ENCODE peak calls at places on chromosomes 7 and 10, in four cellular contexts. V is bronchial epithelial cell, O is MCF 10A, S is uterus. A is an unnamed sample.

GRCh38 chr10:118672766-118673715 is 77.6 kb upstream of the PRLHR start:
- DNase-seq in V (no peak), O (no peak), S (no peak), A (no peak)

GRCh38 chr7:70405241-70405640 is 726.7 kb upstream of the GALNT17 start:
- DNase-seq in V (peak; percentile 2), O (no peak), S (no peak), A (no peak)

GRCh38 chr7:51263631-51264484 is 52.8 kb downstream of the COBL start:
- DNase-seq in V (peak; percentile 58), O (no peak), S (no peak), A (no peak)

GRCh38 chr7:95545007-95545615 is 51.2 kb downstream of the PDK4 start:
- DNase-seq in V (peak; percentile 73), O (peak; percentile 77), S (peak; percentile 46), A (no peak)

GRCh38 chr7:159144756-159145543 is at the start of gene VIPR2:
- DNase-seq in V (no peak), O (no peak), S (peak; percentile 49), A (no peak)

GRCh38 chr10:124174071-124174566 is 80.7 kb upstream of the CHST15 start:
- DNase-seq in V (no peak), O (no peak), S (no peak), A (no peak)

GRCh38 chr7:71507665-71508064 is 375.7 kb downstream of the GALNT17 start:
- DNase-seq in V (no peak), O (no peak), S (no peak), A (no peak)

GRCh38 chr10:34713875-34714274 is 101.2 kb downstream of the PARD3 start:
- DNase-seq in V (peak; percentile 74), O (no peak), S (no peak), A (no peak)

GRCh38 chr7:6433814-6434630 is 13.7 kb downstream of the DAGLB start:
- DNase-seq in V (no peak), O (no peak), S (no peak), A (no peak)

GRCh38 chr7:54932818-54933543 is 85.8 kb upstream of the EGFR start:
- DNase-seq in V (peak; percentile 53), O (peak; percentile 20), S (peak; percentile 61), A (peak; percentile 82)

GRCh38 chr10:69636626-69637550 is 6.8 kb downstream of the FAM241B start:
- DNase-seq in V (peak; percentile 24), O (peak; percentile 39), S (no peak), A (no peak)

GRCh38 chr10:116451956-116452720 is 24.5 kb downstream of the PNLIPRP3 start:
- DNase-seq in V (no peak), O (no peak), S (no peak), A (no peak)

GRCh38 chr7:47483604-47484273 is 98.2 kb downstream of the TNS3 start:
- DNase-seq in V (no peak), O (no peak), S (no peak), A (no peak)

GRCh38 chr10:113038985-113039384 is 88.9 kb downstream of the TCF7L2 start:
- DNase-seq in V (no peak), O (no peak), S (no peak), A (no peak)

GRCh38 chr7:117401293-117402002 is 25.8 kb downstream of the ASZ1 start:
- DNase-seq in V (peak; percentile 25), O (peak; percentile 16), S (no peak), A (no peak)

GRCh38 chr10:287814-288213 is 152.6 kb downstream of the ZMYND11 start:
- DNase-seq in V (no peak), O (peak; percentile 12), S (no peak), A (no peak)

GRCh38 chr7:158684329-158684728 is 20.3 kb downstream of the NCAPG2 start:
- DNase-seq in V (no peak), O (no peak), S (no peak), A (no peak)

GRCh38 chr7:105978035-105978434 is 15.0 kb downstream of the CDHR3 start:
- DNase-seq in V (no peak), O (no peak), S (no peak), A (no peak)

GRCh38 chr7:150479023-150479716 is 28.7 kb downstream of the GIMAP8 start:
- DNase-seq in V (peak; percentile 98), O (peak; percentile 31), S (no peak), A (no peak)

DNA sequence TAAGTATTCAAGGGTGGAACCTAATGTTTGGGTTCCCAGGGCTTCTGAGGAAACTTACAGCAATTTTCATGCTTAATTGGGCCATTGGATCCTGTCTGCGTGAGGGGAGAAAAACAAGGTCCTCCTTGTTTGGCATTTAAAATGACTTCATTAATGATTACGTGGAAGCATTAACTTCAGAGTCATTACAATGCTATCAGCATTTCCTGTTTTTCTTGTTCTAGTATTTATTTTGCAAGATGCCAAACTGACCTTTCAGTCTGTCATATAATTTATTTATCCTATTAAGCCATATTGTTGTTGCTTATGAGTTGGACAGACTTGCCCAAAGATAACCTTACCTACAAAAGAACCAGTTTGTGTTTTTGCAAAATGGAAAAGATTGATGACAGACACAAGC is 324.1 kb upstream of the LRRN3 start:
- DNase-seq in V (peak; percentile 35), O (no peak), S (no peak), A (no peak)
- TF ChIP-seq CTCF in V (no peak), O (no peak), S (no peak), A (no peak)

DNA sequence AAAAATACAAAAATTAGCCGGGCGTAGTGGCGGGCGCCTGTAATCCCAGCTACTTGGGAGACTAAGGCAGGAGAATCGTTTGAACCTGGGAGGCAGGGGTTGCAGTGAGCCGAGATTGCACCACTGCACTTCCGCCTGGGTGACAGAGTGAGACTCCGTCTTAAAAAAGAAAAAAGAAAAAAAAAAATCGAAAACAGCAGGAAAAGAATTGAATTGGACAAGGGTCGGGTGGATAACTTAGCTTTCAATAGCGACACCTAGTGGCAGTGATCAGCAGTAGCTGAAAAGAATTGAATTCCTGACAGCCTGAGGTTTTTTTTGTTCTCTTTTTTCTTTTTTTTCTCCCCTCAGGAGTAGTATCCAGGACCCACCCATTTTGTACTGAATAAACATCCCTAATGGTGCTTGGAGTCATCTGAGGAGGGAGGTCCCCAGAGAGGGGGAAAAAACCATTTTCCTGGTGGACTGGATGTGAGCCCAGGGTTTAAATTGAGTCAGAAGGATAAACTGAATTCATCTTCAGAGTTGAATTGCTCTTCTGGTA is 55.1 kb downstream of the CYCS start:
- DNase-seq in V (peak; percentile 69), O (peak; percentile 70), S (peak; percentile 47), A (peak; percentile 55)
- TF ChIP-seq CTCF in V (peak; percentile 80), O (peak; percentile 85), S (peak; percentile 68), A (peak; percentile 90)

DNA sequence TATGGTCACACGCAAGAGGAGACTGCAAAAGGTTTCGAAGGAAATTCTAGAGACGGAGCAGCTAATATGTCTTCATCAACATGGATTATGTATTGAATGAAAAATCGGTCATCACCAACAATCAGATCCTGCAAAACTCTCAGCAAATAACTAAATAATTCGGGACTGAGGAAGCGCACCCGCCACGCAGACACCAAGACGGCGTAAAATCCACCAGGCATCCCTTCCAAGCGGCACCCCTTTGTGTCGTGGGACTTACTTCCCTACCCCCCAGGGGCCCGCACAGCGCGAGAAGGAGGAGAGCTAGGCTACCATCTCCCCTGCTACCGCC is 749 bp downstream of the ARL3 start:
- DNase-seq in V (peak; percentile 20), O (no peak), S (no peak), A (no peak)
- TF ChIP-seq CTCF in V (peak; percentile 64), O (no peak), S (no peak), A (no peak)

GRCh38 chr7:17915796-17916195 is 24.5 kb downstream of the SNX13 start:
- DNase-seq in V (peak; percentile 18), O (no peak), S (no peak), A (no peak)

GRCh38 chr7:17912050-17912449 is 28.2 kb downstream of the SNX13 start:
- DNase-seq in V (no peak), O (peak; percentile 10), S (no peak), A (no peak)

GRCh38 chr7:17915168-17915567 is 25.1 kb downstream of the SNX13 start:
- DNase-seq in V (no peak), O (no peak), S (no peak), A (no peak)

GRCh38 chr7:17912536-17913235 is 27.6 kb downstream of the SNX13 start:
- DNase-seq in V (no peak), O (no peak), S (no peak), A (no peak)

DNA sequence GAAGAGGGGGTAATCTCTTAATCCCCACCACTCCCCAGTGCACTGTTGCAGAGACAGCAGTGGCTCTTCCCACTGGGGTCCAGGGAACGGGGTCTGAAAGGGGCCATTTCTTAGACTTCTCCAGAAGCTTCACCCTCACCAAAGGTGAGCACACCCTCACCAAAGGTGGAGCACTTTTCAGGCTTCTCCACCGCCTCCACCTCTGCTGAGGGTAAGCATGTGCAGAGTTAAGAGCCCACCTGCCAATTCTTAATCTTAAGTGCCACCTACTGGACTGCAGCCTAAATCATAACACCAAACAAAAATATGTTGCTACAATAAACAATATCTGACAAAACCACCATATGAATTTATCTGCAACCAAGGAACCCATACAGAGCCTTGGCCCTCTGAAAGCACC is 27.0 kb downstream of the SNX13 start:
- DNase-seq in V (no peak), O (no peak), S (no peak), A (no peak)
- TF ChIP-seq CTCF in V (no peak), O (no peak), S (no peak), A (no peak)

GRCh38 chr7:32476816-32477648 is 13.1 kb downstream of the LSM5 start:
- DNase-seq in V (peak; percentile 94), O (peak; percentile 53), S (no peak), A (no peak)

GRCh38 chr7:32481921-32482320 is 8.3 kb downstream of the LSM5 start:
- DNase-seq in V (no peak), O (no peak), S (no peak), A (no peak)

GRCh38 chr7:32477649-32477980 is 12.6 kb downstream of the LSM5 start:
- DNase-seq in V (peak; percentile 54), O (no peak), S (no peak), A (no peak)

GRCh38 chr7:32481176-32481575 is 9.0 kb downstream of the LSM5 start:
- DNase-seq in V (no peak), O (no peak), S (no peak), A (no peak)

GRCh38 chr7:32479574-32480200 is 10.5 kb downstream of the LSM5 start:
- DNase-seq in V (peak; percentile 67), O (peak; percentile 63), S (no peak), A (no peak)
- TF ChIP-seq CTCF in V (peak; percentile 92), O (peak; percentile 85), S (peak; percentile 21), A (peak; percentile 53)

A was measured in lower lobe of right lung.